ENCODE peak calls at places on chromosomes 16 and 17, in six cellular contexts. One of them, this sample, is unnamed.

GRCh38 chr16:66357523-66357928 is 9.0 kb upstream of the CDH5 start:
- DNase-seq in endothelial cell: peak; percentile 75
- DNase-seq in GM13976: peak; percentile 75
- DNase-seq in hepatocyte: peak; percentile 83
- DNase-seq in foreskin fibroblast: peak; percentile 82
- DNase-seq in ascending aorta: no peak
- DNase-seq in this sample: peak; percentile 65

GRCh38 chr16:71610936-71611871 is 14.8 kb upstream of the MARVELD3 start:
- DNase-seq in ascending aorta: no peak
- DNase-seq in endothelial cell: peak; percentile 96
- DNase-seq in GM13976: peak; percentile 85
- DNase-seq in foreskin fibroblast: peak; percentile 77
- DNase-seq in hepatocyte: peak; percentile 88
- DNase-seq in this sample: peak; percentile 91

GRCh38 chr16:11914210-11914758 is 1.5 kb downstream of the GSPT1 start:
- DNase-seq in ascending aorta: no peak
- DNase-seq in hepatocyte: no peak
- DNase-seq in endothelial cell: no peak
- DNase-seq in GM13976: no peak
- DNase-seq in foreskin fibroblast: no peak
- DNase-seq in this sample: no peak

GRCh38 chr17:74770498-74771318 is 5.4 kb downstream of the NAT9 start:
- DNase-seq in endothelial cell: peak; percentile 63
- DNase-seq in ascending aorta: no peak
- DNase-seq in GM13976: peak; percentile 84
- DNase-seq in foreskin fibroblast: peak; percentile 73
- DNase-seq in hepatocyte: peak; percentile 87
- DNase-seq in this sample: peak; percentile 45

GRCh38 chr16:3017806-3018506 is at the start of gene CLDN6:
- DNase-seq in GM13976: no peak
- DNase-seq in hepatocyte: peak; percentile 94
- DNase-seq in ascending aorta: no peak
- DNase-seq in foreskin fibroblast: no peak
- DNase-seq in endothelial cell: peak; percentile 89
- DNase-seq in this sample: peak; percentile 66

GRCh38 chr17:74358696-74359095 is 3.0 kb downstream of the BTBD17 start:
- DNase-seq in ascending aorta: no peak
- DNase-seq in foreskin fibroblast: no peak
- DNase-seq in hepatocyte: no peak
- DNase-seq in endothelial cell: no peak
- DNase-seq in GM13976: no peak
- DNase-seq in this sample: no peak

GRCh38 chr16:6023449-6023848 is 925.9 kb upstream of the EEF2KMT start:
- DNase-seq in ascending aorta: no peak
- DNase-seq in endothelial cell: no peak
- DNase-seq in foreskin fibroblast: no peak
- DNase-seq in hepatocyte: no peak
- DNase-seq in GM13976: no peak
- DNase-seq in this sample: no peak

GRCh38 chr17:7014995-7015586 is 2.7 kb downstream of the RNASEK start:
- DNase-seq in ascending aorta: no peak
- DNase-seq in endothelial cell: no peak
- DNase-seq in GM13976: peak; percentile 64
- DNase-seq in foreskin fibroblast: peak; percentile 59
- DNase-seq in hepatocyte: peak; percentile 59
- DNase-seq in this sample: no peak

GRCh38 chr17:4931974-4932373 is at the start of gene GP1BA:
- DNase-seq in GM13976: no peak
- DNase-seq in ascending aorta: no peak
- DNase-seq in endothelial cell: no peak
- DNase-seq in hepatocyte: no peak
- DNase-seq in foreskin fibroblast: no peak
- DNase-seq in this sample: no peak

GRCh38 chr16:57626420-57627170 is 1.8 kb upstream of the ADGRG1 start:
- DNase-seq in foreskin fibroblast: no peak
- DNase-seq in endothelial cell: no peak
- DNase-seq in GM13976: no peak
- DNase-seq in ascending aorta: no peak
- DNase-seq in hepatocyte: no peak
- DNase-seq in this sample: no peak

GRCh38 chr17:73359987-73360410 is 48.2 kb upstream of the CDC42EP4 start:
- DNase-seq in foreskin fibroblast: no peak
- DNase-seq in ascending aorta: no peak
- DNase-seq in hepatocyte: peak; percentile 80
- DNase-seq in GM13976: no peak
- DNase-seq in endothelial cell: no peak
- DNase-seq in this sample: no peak

GRCh38 chr16:53224932-53225533 is 170.2 kb downstream of the CHD9 start:
- DNase-seq in hepatocyte: no peak
- DNase-seq in GM13976: no peak
- DNase-seq in foreskin fibroblast: no peak
- DNase-seq in ascending aorta: no peak
- DNase-seq in endothelial cell: no peak
- DNase-seq in this sample: no peak

GRCh38 chr16:86884256-86884655 is 305.9 kb downstream of the FOXL1 start:
- DNase-seq in endothelial cell: no peak
- DNase-seq in GM13976: no peak
- DNase-seq in foreskin fibroblast: no peak
- DNase-seq in ascending aorta: no peak
- DNase-seq in hepatocyte: no peak
- DNase-seq in this sample: no peak

GRCh38 chr17:42362245-42362961 is 25.8 kb downstream of the STAT3 start:
- DNase-seq in hepatocyte: no peak
- DNase-seq in endothelial cell: no peak
- DNase-seq in foreskin fibroblast: peak; percentile 23
- DNase-seq in GM13976: no peak
- DNase-seq in ascending aorta: no peak
- DNase-seq in this sample: no peak

GRCh38 chr16:22194707-22195444 is 11.2 kb upstream of the EEF2K start:
- DNase-seq in endothelial cell: no peak
- DNase-seq in hepatocyte: no peak
- DNase-seq in ascending aorta: no peak
- DNase-seq in GM13976: no peak
- DNase-seq in foreskin fibroblast: no peak
- DNase-seq in this sample: no peak

GRCh38 chr17:67687541-67687940 is 30.2 kb upstream of the NOL11 start:
- DNase-seq in foreskin fibroblast: no peak
- DNase-seq in hepatocyte: no peak
- DNase-seq in endothelial cell: no peak
- DNase-seq in ascending aorta: no peak
- DNase-seq in GM13976: no peak
- DNase-seq in this sample: no peak

GRCh38 chr16:695355-696089 is 5.3 kb upstream of the WDR24 start:
- DNase-seq in endothelial cell: no peak
- DNase-seq in foreskin fibroblast: peak; percentile 55
- DNase-seq in hepatocyte: no peak
- DNase-seq in GM13976: peak; percentile 88
- DNase-seq in ascending aorta: no peak
- DNase-seq in this sample: no peak

GRCh38 chr16:3755249-3755648 is 37.9 kb upstream of the TRAP1 start:
- DNase-seq in endothelial cell: no peak
- DNase-seq in hepatocyte: no peak
- DNase-seq in foreskin fibroblast: no peak
- DNase-seq in GM13976: no peak
- DNase-seq in ascending aorta: no peak
- DNase-seq in this sample: no peak

GRCh38 chr17:4635823-4636375 is 5.6 kb downstream of the ALOX15 start:
- DNase-seq in endothelial cell: no peak
- DNase-seq in hepatocyte: no peak
- DNase-seq in foreskin fibroblast: no peak
- DNase-seq in GM13976: peak; percentile 70
- DNase-seq in ascending aorta: no peak
- DNase-seq in this sample: no peak

GRCh38 chr17:79707931-79708891 is 22.5 kb upstream of the ENPP7 start:
- DNase-seq in endothelial cell: peak; percentile 72
- DNase-seq in foreskin fibroblast: peak; percentile 71
- DNase-seq in GM13976: peak; percentile 84
- DNase-seq in ascending aorta: no peak
- DNase-seq in hepatocyte: peak; percentile 63
- DNase-seq in this sample: peak; percentile 79

GRCh38 chr17:40554646-40555295 is 10.5 kb downstream of the CCR7 start:
- DNase-seq in ascending aorta: no peak
- DNase-seq in foreskin fibroblast: no peak
- DNase-seq in endothelial cell: no peak
- DNase-seq in hepatocyte: no peak
- DNase-seq in GM13976: peak; percentile 20
- DNase-seq in this sample: no peak

GRCh38 chr17:29617481-29618271 is 5.0 kb downstream of the CORO6 start:
- DNase-seq in endothelial cell: peak; percentile 76
- DNase-seq in GM13976: peak; percentile 88
- DNase-seq in ascending aorta: peak; percentile 46
- DNase-seq in foreskin fibroblast: peak; percentile 86
- DNase-seq in hepatocyte: peak; percentile 83
- DNase-seq in this sample: peak; percentile 44

GRCh38 chr17:2500446-2500845 is 11.2 kb downstream of the METTL16 start:
- DNase-seq in hepatocyte: no peak
- DNase-seq in ascending aorta: no peak
- DNase-seq in endothelial cell: no peak
- DNase-seq in GM13976: no peak
- DNase-seq in foreskin fibroblast: no peak
- DNase-seq in this sample: no peak

GRCh38 chr16:86418981-86419380 is 91.3 kb upstream of the FOXF1 start:
- DNase-seq in endothelial cell: no peak
- DNase-seq in hepatocyte: no peak
- DNase-seq in GM13976: no peak
- DNase-seq in ascending aorta: no peak
- DNase-seq in foreskin fibroblast: no peak
- DNase-seq in this sample: no peak

GRCh38 chr17:17972952-17973254 is 241 bp downstream of the DRC3 start:
- DNase-seq in foreskin fibroblast: no peak
- DNase-seq in GM13976: no peak
- DNase-seq in endothelial cell: no peak
- DNase-seq in ascending aorta: no peak
- DNase-seq in hepatocyte: no peak
- DNase-seq in this sample: no peak

GRCh38 chr16:53695070-53695469 is 8.6 kb downstream of the RPGRIP1L start:
- DNase-seq in ascending aorta: no peak
- DNase-seq in hepatocyte: no peak
- DNase-seq in foreskin fibroblast: peak; percentile 86
- DNase-seq in GM13976: no peak
- DNase-seq in endothelial cell: no peak
- DNase-seq in this sample: no peak

GRCh38 chr17:16027708-16028584 is 28.3 kb downstream of the TTC19 start:
- DNase-seq in foreskin fibroblast: peak; percentile 92
- DNase-seq in hepatocyte: peak; percentile 68
- DNase-seq in ascending aorta: no peak
- DNase-seq in endothelial cell: no peak
- DNase-seq in GM13976: peak; percentile 50
- DNase-seq in this sample: no peak

GRCh38 chr16:8862309-8863130 is 6.3 kb downstream of the CARHSP1 start:
- DNase-seq in GM13976: no peak
- DNase-seq in hepatocyte: no peak
- DNase-seq in foreskin fibroblast: peak; percentile 2
- DNase-seq in endothelial cell: no peak
- DNase-seq in ascending aorta: no peak
- DNase-seq in this sample: no peak

GRCh38 chr17:52648995-52649394 is 490.5 kb upstream of the CA10 start:
- DNase-seq in GM13976: no peak
- DNase-seq in endothelial cell: no peak
- DNase-seq in hepatocyte: peak; percentile 50
- DNase-seq in ascending aorta: no peak
- DNase-seq in foreskin fibroblast: no peak
- DNase-seq in this sample: no peak

GRCh38 chr17:39167492-39167891 is 1.5 kb upstream of the ARL5C start:
- DNase-seq in GM13976: no peak
- DNase-seq in foreskin fibroblast: peak; percentile 22
- DNase-seq in hepatocyte: no peak
- DNase-seq in endothelial cell: no peak
- DNase-seq in ascending aorta: no peak
- DNase-seq in this sample: no peak

GRCh38 chr16:46976550-46976949 is 3.1 kb upstream of the DNAJA2 start:
- DNase-seq in foreskin fibroblast: no peak
- DNase-seq in ascending aorta: no peak
- DNase-seq in hepatocyte: peak; percentile 28
- DNase-seq in endothelial cell: no peak
- DNase-seq in GM13976: no peak
- DNase-seq in this sample: no peak

This sample was measured in neural crest cell.